ENCODE peak calls at places on chromosomes 13 and 19, in eight cellular contexts. N is IMR-90, E is body of pancreas, S is stomach, Y is fibroblast of lung, W is PC-3, J is heart right ventricle, H is foreskin keratinocyte. R is an unnamed sample. For H3K4me1, the result is how much of the 10 kb centered on the place peaks cover.

GRCh38 chr13:99310382-99311031 is 3.3 kb upstream of the GPR183 start:
- DNase-seq in W (peak), H (no peak), N (peak), Y (peak), E (no peak), S (no peak), J (no peak), R (no peak)

GRCh38 chr13:113555141-113555540 is 29.4 kb upstream of the TFDP1 start:
- DNase-seq in Y (no peak), H (no peak), E (no peak), J (no peak), W (no peak), N (no peak), S (peak), R (no peak)

GRCh38 chr19:50728084-50728737 is 5.0 kb downstream of the CLEC11A start:
- DNase-seq in H (no peak), E (peak), W (no peak), J (peak), S (peak), Y (peak), N (peak), R (peak)

GRCh38 chr19:47723573-47723923 is 10.3 kb downstream of the EHD2 start:
- DNase-seq in N (peak), H (peak), E (peak), J (peak), S (peak), Y (peak), W (peak), R (no peak)

GRCh38 chr19:6126335-6126974 is 9.0 kb upstream of the ACSBG2 start:
- DNase-seq in Y (peak), E (no peak), S (no peak), H (peak), W (peak), J (no peak), N (peak), R (no peak)

GRCh38 chr13:30031488-30031887 is 181.1 kb upstream of the UBL3 start:
- DNase-seq in S (no peak), Y (no peak), H (no peak), J (no peak), E (no peak), W (no peak), N (no peak), R (no peak)

GRCh38 chr19:14383898-14384669 is 2.8 kb downstream of the ADGRE5 start:
- DNase-seq in N (peak), S (no peak), J (no peak), W (peak), E (no peak), Y (peak), H (no peak), R (peak)

GRCh38 chr13:29196409-29197074 is 376.4 kb downstream of the MTUS2 start:
- DNase-seq in W (no peak), H (no peak), N (no peak), Y (no peak), E (no peak), J (no peak), S (no peak), R (no peak)

GRCh38 chr13:29884671-29885424 is 34.4 kb upstream of the UBL3 start:
- DNase-seq in E (no peak), W (no peak), N (peak), Y (peak), S (no peak), J (no peak), H (peak), R (no peak)

GRCh38 chr19:36528921-36529518 is 949 bp upstream of the ZNF260 start:
- DNase-seq in J (no peak), N (no peak), H (no peak), Y (no peak), W (no peak), S (no peak), E (no peak), R (peak)

GRCh38 chr13:59513686-59514085 is 650.0 kb downstream of the DIAPH3 start:
- DNase-seq in W (no peak), H (no peak), Y (no peak), N (no peak), E (no peak), J (no peak), S (no peak), R (no peak)

GRCh38 chr19:19482785-19483625 is 32.3 kb downstream of the TSSK6 start:
- DNase-seq in E (no peak), H (no peak), J (no peak), W (no peak), S (no peak), N (peak), Y (peak), R (no peak)

GRCh38 chr13:91247768-91248167 is 99.7 kb upstream of the MIR17HG start:
- DNase-seq in S (no peak), Y (no peak), H (no peak), E (no peak), J (no peak), N (no peak), W (peak), R (no peak)

GRCh38 chr13:56975647-56976046 is 165.1 kb upstream of the PRR20A start:
- DNase-seq in H (no peak), S (no peak), N (no peak), W (no peak), E (no peak), J (no peak), Y (no peak), R (no peak)

GRCh38 chr19:8209965-8210659 is 942 bp downstream of the CERS4 start:
- DNase-seq in W (no peak), J (no peak), E (no peak), H (no peak), N (no peak), Y (no peak), S (no peak), R (peak)

GRCh38 chr19:55116232-55117062 is 990 bp downstream of the PPP1R12C start:
- DNase-seq in W (peak), H (peak), E (peak), Y (peak), J (peak), N (peak), S (peak), R (peak)

GRCh38 chr19:4007836-4008539 is 452 bp downstream of the PIAS4 start:
- DNase-seq in E (no peak), Y (no peak), H (no peak), S (no peak), J (no peak), W (no peak), N (no peak), R (no peak)

GRCh38 chr13:98877936-98878335 is 99.9 kb downstream of the DOCK9 start:
- DNase-seq in W (no peak), J (no peak), Y (no peak), E (no peak), N (no peak), S (no peak), H (no peak), R (no peak)

GRCh38 chr19:5336195-5336965 is 4.2 kb downstream of the PTPRS start:
- DNase-seq in S (no peak), H (no peak), J (no peak), N (no peak), E (no peak), Y (no peak), W (no peak), R (no peak)

GRCh38 chr13:45518525-45519235 is 53.9 kb downstream of the COG3 start:
- DNase-seq in N (peak), Y (peak), J (no peak), H (peak), E (no peak), W (peak), S (no peak), R (no peak)

GRCh38 chr19:36420961-36421748 is 2.7 kb upstream of the ZFP82 start:
- DNase-seq in W (no peak), Y (peak), N (peak), J (peak), H (no peak), E (peak), S (no peak), R (peak)

GRCh38 chr13:45200701-45201230 is at the start of gene KCTD4:
- DNase-seq in W (no peak), S (no peak), E (no peak), H (peak), J (no peak), Y (peak), N (peak), R (no peak)

GRCh38 chr19:45587873-45588272 is 3.3 kb upstream of the OPA3 start:
- DNase-seq in H (no peak), E (no peak), W (no peak), J (no peak), S (no peak), N (no peak), Y (no peak), R (no peak)

GRCh38 chr19:5929646-5930045 is 15.6 kb downstream of the CAPS start:
- DNase-seq in N (no peak), Y (no peak), W (no peak), H (no peak), J (no peak), S (no peak), E (no peak), R (no peak)

GRCh38 chr19:13621413-13621812 is 115.1 kb upstream of the CACNA1A start:
- DNase-seq in E (no peak), J (no peak), W (peak), Y (peak), S (no peak), H (peak), N (peak), R (no peak)

GRCh38 chr13:61546413-61546812 is 130.8 kb upstream of the PCDH20 start:
- DNase-seq in J (no peak), N (no peak), W (no peak), E (no peak), S (no peak), H (no peak), Y (no peak), R (no peak)

GRCh38 chr19:38745316-38745715 is 1.0 kb upstream of the CAPN12 start:
- DNase-seq in N (no peak), W (no peak), J (no peak), H (no peak), E (no peak), Y (no peak), S (no peak), R (no peak)

GRCh38 chr13:33867472-33867871 is 49.5 kb downstream of the RFC3 start:
- DNase-seq in Y (no peak), S (no peak), W (no peak), N (no peak), E (no peak), H (no peak), J (no peak), R (no peak)

GRCh38 chr13:43815204-43815603 is 28.4 kb upstream of the ENOX1 start:
- DNase-seq in W (no peak), Y (peak), N (peak), E (no peak), S (no peak), J (no peak), H (peak), R (no peak)

GRCh38 chr13:20702530-20702929 is 969 bp upstream of the IL17D start:
- DNase-seq in N (peak), E (no peak), Y (no peak), S (no peak), H (peak), J (no peak), W (no peak), R (no peak)

GRCh38 chr19:5155586-5156210 is 184.9 kb downstream of the PTPRS start:
- DNase-seq in E (no peak), N (no peak), S (no peak), H (no peak), W (no peak), J (no peak), Y (no peak), R (no peak)

GRCh38 chr19:48258350-48258749 is 2.6 kb upstream of the CARD8 start:
- DNase-seq in N (no peak), J (no peak), E (no peak), W (no peak), H (no peak), Y (peak), S (no peak), R (no peak)

DNA sequence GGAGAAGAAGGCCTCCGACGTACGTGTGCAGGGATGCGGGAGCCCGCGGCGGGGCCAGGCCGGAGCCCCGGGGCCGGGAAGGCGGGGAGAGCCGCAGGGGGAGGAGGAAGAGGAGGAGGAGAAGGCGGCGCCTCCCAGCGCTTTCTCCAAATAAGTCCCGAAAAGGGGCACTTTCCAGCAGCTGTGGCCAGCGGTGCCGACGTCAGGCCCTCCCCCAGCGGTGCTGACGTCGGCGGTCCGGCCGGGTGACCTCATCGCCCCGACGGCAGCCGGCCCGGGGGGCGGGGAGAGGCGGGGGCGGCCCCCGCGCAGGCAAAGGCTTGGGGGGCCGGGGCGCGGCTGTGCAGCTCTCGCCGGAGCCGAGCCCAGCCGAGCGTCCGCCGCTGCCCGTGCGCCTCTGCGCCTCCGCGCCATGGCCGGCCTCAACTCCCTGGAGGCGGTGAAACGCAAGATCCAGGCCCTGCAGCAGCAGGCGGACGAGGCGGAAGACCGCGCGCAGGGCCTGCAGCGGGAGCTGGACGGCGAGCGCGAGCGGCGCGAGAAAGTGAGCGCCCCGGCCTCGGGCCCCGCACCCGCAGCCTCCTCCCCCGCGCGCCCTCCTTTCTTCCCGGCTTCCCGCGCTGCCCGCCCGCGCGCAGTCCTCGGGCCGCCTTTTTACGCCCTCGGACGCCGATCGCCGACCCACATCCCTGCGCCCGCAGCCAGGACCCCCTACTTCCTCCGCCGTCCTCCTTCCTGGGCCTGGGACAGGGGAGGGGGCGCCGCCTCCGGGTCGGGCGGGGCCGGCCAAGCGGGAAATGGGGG is at the start of gene TPM4:
- DNase-seq in S (peak), E (peak), N (peak), J (peak), Y (peak), W (no peak), H (peak), R (peak)
- TF ChIP-seq CTCF in S (no peak), E (no peak), N (no peak), J (no peak), Y (no peak), W (no peak), H (peak), R (no peak)

GRCh38 chr19:16891696-16892382 is 3.0 kb downstream of the F2RL3 start:
- DNase-seq in E (no peak), S (no peak), W (no peak), H (no peak), Y (no peak), J (no peak), N (no peak), R (no peak)
- H3K4me1 ChIP-seq in E (under half), S (under half), W (under half), H (under half), Y (under half), J (under half), N (under half), R (under half)

GRCh38 chr19:11123076-11123567 is 32.5 kb downstream of the SPC24 start:
- DNase-seq in H (no peak), Y (no peak), E (no peak), N (no peak), S (no peak), W (no peak), J (no peak), R (no peak)

GRCh38 chr19:11131471-11131870 is 24.1 kb downstream of the SPC24 start:
- DNase-seq in N (no peak), Y (no peak), J (no peak), H (no peak), E (no peak), W (no peak), S (no peak), R (no peak)

GRCh38 chr19:11127905-11128304 is 27.7 kb downstream of the SPC24 start:
- DNase-seq in J (no peak), S (no peak), W (no peak), H (no peak), E (no peak), N (no peak), Y (no peak), R (no peak)

GRCh38 chr19:11130824-11131455 is 24.6 kb downstream of the SPC24 start:
- DNase-seq in Y (peak), W (peak), S (peak), N (peak), E (peak), H (no peak), J (peak), R (peak)

GRCh38 chr19:11125994-11126685 is 29.4 kb downstream of the SPC24 start:
- DNase-seq in W (peak), H (peak), E (peak), S (peak), N (peak), Y (peak), J (peak), R (peak)
- TF ChIP-seq CTCF in W (peak), H (peak), E (peak), S (peak), N (peak), Y (peak), J (peak), R (peak)

GRCh38 chr19:1066251-1066747 is 668 bp upstream of the ARHGAP45 start:
- DNase-seq in S (no peak), H (no peak), W (peak), Y (no peak), E (no peak), N (no peak), J (no peak), R (peak)
- H3K4me1 ChIP-seq in S (half or more), H (under half), W (under half), Y (under half), E (under half), N (under half), J (under half), R (under half)

DNA sequence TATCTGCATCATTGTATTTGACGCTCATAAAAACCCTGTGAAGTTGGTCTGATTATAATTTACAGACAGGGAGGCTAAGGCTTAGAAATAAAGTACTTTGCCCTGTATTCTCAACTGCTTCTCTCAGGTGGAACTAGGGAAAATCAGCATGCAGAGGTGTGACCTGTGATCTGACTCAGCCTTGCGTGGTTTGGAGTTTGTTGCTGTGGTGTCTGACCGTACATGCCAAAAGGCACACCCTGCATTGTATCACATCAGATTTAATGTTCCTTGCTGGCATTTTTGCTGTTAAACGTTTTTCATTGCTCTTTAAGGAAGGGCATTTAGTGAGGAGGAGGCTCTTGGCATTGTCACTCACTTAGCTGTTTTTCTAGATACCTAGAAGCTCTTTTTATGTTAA is 58.8 kb upstream of the C1QTNF9B start:
- DNase-seq in N (peak), H (peak), Y (peak), E (no peak), S (no peak), J (no peak), W (peak), R (peak)
- TF ChIP-seq CTCF in N (no peak), H (no peak), Y (no peak), E (no peak), S (no peak), J (no peak), W (no peak), R (no peak)

DNA sequence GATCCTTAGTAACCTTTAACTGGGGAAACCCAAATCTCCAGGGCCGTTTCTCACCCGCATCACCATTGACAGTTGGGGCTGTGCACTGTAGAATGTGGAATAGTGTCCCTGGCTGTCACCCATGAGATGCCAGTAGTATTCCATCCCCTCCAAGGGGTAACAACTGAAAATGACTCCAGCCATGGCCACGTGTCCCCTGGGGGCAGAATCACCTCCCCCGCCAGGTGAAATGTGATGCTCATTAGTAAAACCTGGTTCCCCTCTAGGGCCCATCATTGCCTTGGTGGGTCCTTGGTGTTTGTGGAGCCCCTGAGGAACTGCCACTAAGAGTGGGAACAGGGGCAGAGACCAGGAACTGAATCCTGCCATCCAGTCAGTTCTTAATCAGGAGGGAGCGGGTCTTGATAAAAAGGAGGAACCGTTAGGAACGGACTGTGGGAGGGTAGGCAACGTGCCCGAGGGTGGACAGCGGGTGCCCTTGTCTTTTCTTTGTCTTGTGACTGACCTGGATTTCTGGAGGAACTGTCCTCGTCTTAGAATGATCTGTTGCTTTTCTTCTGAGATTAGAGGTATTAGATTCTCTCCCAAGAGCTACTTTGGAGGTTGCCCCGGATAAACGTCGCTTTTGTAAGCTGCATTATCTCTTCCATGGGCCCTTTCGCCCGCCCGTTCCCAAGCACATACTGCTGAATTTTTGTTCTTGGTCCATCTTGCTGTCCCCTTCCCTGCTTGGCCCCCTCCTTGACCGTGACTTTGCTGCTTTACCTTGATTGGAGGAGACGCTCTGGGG is 3.5 kb downstream of the MYO9B start:
- DNase-seq in Y (no peak), S (no peak), J (no peak), N (peak), E (no peak), H (no peak), W (no peak), R (no peak)
- H3K4me1 ChIP-seq in Y (under half), S (half or more), J (half or more), N (under half), E (under half), H (under half), W (under half), R (under half)